ENCODE peak calls at places on chromosomes 6 and 20, in six cellular contexts. N is tibial nerve, R is psoas muscle, W is sigmoid colon, C is adrenal gland, E is prostate gland. O is an unnamed sample.

GRCh38 chr20:44034965-44035635 is 120.4 kb downstream of the TOX2 start:
- DNase-seq in C (no peak), N (no peak), E (no peak), W (peak), R (no peak), O (no peak)

GRCh38 chr6:26556263-26557070 is 18.3 kb downstream of the HMGN4 start:
- DNase-seq in R (peak), W (no peak), C (peak), E (no peak), N (peak), O (peak)

GRCh38 chr6:161496941-161497340 is 223.1 kb upstream of the AGPAT4 start:
- DNase-seq in R (no peak), C (no peak), N (no peak), W (no peak), E (no peak), O (no peak)

GRCh38 chr6:47292944-47293343 is 16.8 kb downstream of the TNFRSF21 start:
- DNase-seq in W (no peak), R (no peak), N (no peak), E (no peak), C (no peak), O (no peak)

GRCh38 chr6:624979-625378 is 31.9 kb downstream of the HUS1B start:
- DNase-seq in N (no peak), C (no peak), E (no peak), W (peak), R (no peak), O (no peak)

GRCh38 chr6:3573670-3574069 is 116.8 kb upstream of the SLC22A23 start:
- DNase-seq in E (no peak), C (no peak), W (no peak), N (no peak), R (no peak), O (no peak)

GRCh38 chr20:21229163-21229562 is 74.0 kb upstream of the XRN2 start:
- DNase-seq in W (no peak), C (peak), R (no peak), E (no peak), N (no peak), O (no peak)

GRCh38 chr6:128352331-128352730 is 168.1 kb downstream of the PTPRK start:
- DNase-seq in E (no peak), W (no peak), R (no peak), C (no peak), N (no peak), O (no peak)

GRCh38 chr20:44586986-44587980 is 4.9 kb downstream of the PKIG start:
- DNase-seq in E (no peak), N (no peak), R (no peak), W (no peak), C (no peak), O (no peak)

GRCh38 chr6:90764001-90764400 is 177.1 kb upstream of the MAP3K7 start:
- DNase-seq in N (no peak), R (no peak), W (no peak), E (no peak), C (no peak), O (no peak)

GRCh38 chr20:38726849-38727601 is 2.7 kb downstream of the SLC32A1 start:
- DNase-seq in E (no peak), C (peak), N (no peak), R (no peak), W (no peak), O (peak)

GRCh38 chr6:40710626-40711354 is 123.6 kb upstream of the LRFN2 start:
- DNase-seq in E (no peak), N (no peak), C (no peak), R (no peak), W (no peak), O (no peak)

GRCh38 chr6:135522975-135523692 is 25.6 kb upstream of the AHI1 start:
- DNase-seq in W (no peak), C (no peak), N (no peak), R (no peak), E (no peak), O (no peak)

GRCh38 chr6:57256541-57256940 is 34.4 kb upstream of the RAB23 start:
- DNase-seq in W (no peak), R (no peak), N (no peak), C (no peak), E (no peak), O (no peak)

GRCh38 chr6:157966990-157967389 is 14.7 kb upstream of the SYNJ2 start:
- DNase-seq in R (no peak), W (peak), N (no peak), E (no peak), C (no peak), O (no peak)

GRCh38 chr6:149484733-149485700 is at the start of gene ZC3H12D:
- DNase-seq in N (no peak), E (no peak), C (peak), R (peak), W (peak), O (no peak)

GRCh38 chr6:168091381-168092264 is 12.6 kb upstream of the FRMD1 start:
- DNase-seq in C (no peak), W (no peak), R (peak), E (no peak), N (no peak), O (no peak)

GRCh38 chr6:52407467-52407866 is 12.7 kb upstream of the EFHC1 start:
- DNase-seq in R (no peak), E (no peak), C (peak), W (no peak), N (no peak), O (no peak)

GRCh38 chr6:1670711-1671462 is 61.2 kb downstream of the FOXC1 start:
- DNase-seq in R (no peak), W (no peak), C (no peak), N (no peak), E (no peak), O (peak)

GRCh38 chr6:87724994-87725811 is 23.2 kb upstream of the AKIRIN2 start:
- DNase-seq in N (no peak), E (no peak), W (no peak), R (no peak), C (no peak), O (no peak)

GRCh38 chr6:109082178-109082577 is 12.5 kb downstream of the SESN1 start:
- DNase-seq in N (no peak), W (no peak), C (no peak), R (no peak), E (no peak), O (no peak)

GRCh38 chr6:57267586-57268293 is 45.6 kb upstream of the RAB23 start:
- DNase-seq in N (peak), R (no peak), C (peak), E (no peak), W (peak), O (peak)

GRCh38 chr6:168120390-168121307 is 41.6 kb upstream of the FRMD1 start:
- DNase-seq in C (no peak), W (peak), N (no peak), R (no peak), E (peak), O (no peak)

GRCh38 chr6:108541843-108542795 is 18.6 kb upstream of the FOXO3 start:
- DNase-seq in C (peak), E (peak), N (peak), R (peak), W (peak), O (peak)

GRCh38 chr6:17506962-17507361 is 93.1 kb upstream of the FAM8A1 start:
- DNase-seq in R (no peak), W (no peak), N (no peak), C (no peak), E (no peak), O (no peak)

GRCh38 chr6:506920-507523 is 115.5 kb downstream of the IRF4 start:
- DNase-seq in C (no peak), N (no peak), W (no peak), R (no peak), E (no peak), O (no peak)

GRCh38 chr6:125558451-125558850 is 191.0 kb upstream of the HEY2 start:
- DNase-seq in R (no peak), N (no peak), E (no peak), C (no peak), W (no peak), O (no peak)

GRCh38 chr6:48429021-48429420 is 318.0 kb upstream of the PTCHD4 start:
- DNase-seq in W (no peak), C (no peak), N (no peak), E (no peak), R (no peak), O (no peak)

GRCh38 chr6:37207903-37208456 is 38.0 kb downstream of the PIM1 start:
- DNase-seq in E (peak), C (peak), R (peak), N (peak), W (peak), O (peak)

GRCh38 chr6:4489538-4489937 is 286.7 kb upstream of the CDYL start:
- DNase-seq in E (no peak), C (peak), R (no peak), N (no peak), W (no peak), O (no peak)

GRCh38 chr6:42163941-42164340 is 9.2 kb upstream of the GUCA1A start:
- DNase-seq in E (no peak), C (no peak), R (no peak), W (no peak), N (no peak), O (no peak)

GRCh38 chr6:141610741-141611140 is 522.0 kb upstream of the GJE1 start:
- DNase-seq in W (no peak), C (no peak), R (no peak), E (no peak), N (no peak), O (no peak)

GRCh38 chr6:25100288-25100687 is 164.5 kb upstream of the RIPOR2 start:
- DNase-seq in W (no peak), R (no peak), N (no peak), E (no peak), C (no peak), O (no peak)

GRCh38 chr6:158006821-158007570 is 25.3 kb downstream of the SYNJ2 start:
- DNase-seq in E (no peak), W (no peak), R (no peak), C (no peak), N (no peak), O (no peak)

GRCh38 chr6:27662770-27663169 is 189.9 kb upstream of the ZNF184 start:
- DNase-seq in E (no peak), N (no peak), W (no peak), C (no peak), R (no peak), O (no peak)

GRCh38 chr6:121426686-121427085 is 8.8 kb upstream of the GJA1 start:
- DNase-seq in C (no peak), N (no peak), E (no peak), W (no peak), R (no peak), O (no peak)

GRCh38 chr20:50193169-50193850 is 2.7 kb downstream of the CEBPB start:
- DNase-seq in E (no peak), N (no peak), C (peak), R (no peak), W (peak), O (no peak)

GRCh38 chr6:20192625-20193024 is 19.6 kb downstream of the MBOAT1 start:
- DNase-seq in C (no peak), W (no peak), N (no peak), E (no peak), R (no peak), O (no peak)

GRCh38 chr20:63114006-63114692 is 101.8 kb downstream of the YTHDF1 start:
- DNase-seq in W (no peak), C (no peak), R (no peak), E (no peak), N (no peak), O (no peak)

GRCh38 chr20:54928564-54928963 is 453.2 kb downstream of the DOK5 start:
- DNase-seq in N (no peak), W (no peak), R (no peak), E (no peak), C (no peak), O (no peak)
- TF ChIP-seq CTCF in N (no peak), W (no peak), R (no peak), E (no peak), C (no peak), O (no peak)

GRCh38 chr6:33431880-33432541 is 12.1 kb downstream of the SYNGAP1 start:
- DNase-seq in W (no peak), N (no peak), E (no peak), R (no peak), C (no peak), O (no peak)

GRCh38 chr6:33430334-33430733 is 10.5 kb downstream of the SYNGAP1 start:
- DNase-seq in C (no peak), E (no peak), W (no peak), R (no peak), N (no peak), O (no peak)

GRCh38 chr6:33429745-33430042 is 9.8 kb downstream of the SYNGAP1 start:
- DNase-seq in N (no peak), W (no peak), E (no peak), C (no peak), R (no peak), O (no peak)

GRCh38 chr6:33432546-33432945 is 12.7 kb downstream of the SYNGAP1 start:
- DNase-seq in E (no peak), C (no peak), R (no peak), W (no peak), N (no peak), O (no peak)

GRCh38 chr6:33430991-33431879 is 11.4 kb downstream of the SYNGAP1 start:
- DNase-seq in W (peak), C (peak), N (no peak), E (peak), R (peak), O (peak)
- TF ChIP-seq CTCF in W (no peak), C (no peak), N (no peak), E (no peak), R (no peak), O (no peak)

DNA sequence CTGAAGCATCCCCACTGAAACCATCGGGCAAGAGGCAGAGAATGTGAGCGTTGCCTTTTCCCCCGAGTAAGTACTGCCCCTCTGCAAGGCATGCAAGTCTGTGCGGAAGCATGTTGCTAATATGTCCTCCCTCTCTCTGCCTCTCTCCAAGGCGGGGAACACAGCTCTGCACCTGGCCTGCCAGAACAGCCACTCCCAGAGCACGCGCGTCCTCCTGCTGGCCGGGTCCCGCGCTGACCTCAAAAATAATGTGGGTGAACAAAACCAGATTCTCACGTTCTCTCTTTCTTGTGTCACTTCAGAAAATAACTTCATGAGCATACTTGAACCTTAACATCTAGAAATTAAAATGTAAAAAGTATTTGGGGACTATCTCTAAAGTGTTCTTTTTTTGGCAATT is 26.4 kb downstream of the LYRM2 start:
- DNase-seq in E (no peak), R (no peak), C (no peak), N (no peak), W (no peak), O (no peak)
- TF ChIP-seq CTCF in E (no peak), R (no peak), C (no peak), N (no peak), W (no peak), O (peak)

GRCh38 chr20:46767127-46767761 is 57.8 kb downstream of the SLC2A10 start:
- DNase-seq in R (no peak), W (no peak), C (peak), E (peak), N (no peak), O (peak)
- TF ChIP-seq CTCF in R (peak), W (peak), C (peak), E (peak), N (peak), O (peak)

O was measured in neural crest cell.